ENCODE peak calls at places on chromosomes 6 and 20, in four cellular contexts. A is mucosa of descending colon, I is H1, D is left ventricle myocardium inferior. O is an unnamed sample.

GRCh38 chr6:45423111-45423900 is 45.6 kb upstream of the SUPT3H start:
- DNase-seq in I (no peak), A (peak), D (peak), O (no peak)

GRCh38 chr6:108945686-108946158 is 97.5 kb downstream of the ARMC2 start:
- DNase-seq in A (peak), I (no peak), D (peak), O (no peak)

GRCh38 chr20:20849126-20849525 is 136.7 kb upstream of the RALGAPA2 start:
- DNase-seq in D (no peak), I (no peak), A (no peak), O (no peak)

GRCh38 chr20:641516-641913 is 11.5 kb downstream of the SRXN1 start:
- DNase-seq in I (no peak), D (no peak), A (no peak), O (no peak)

GRCh38 chr6:2450546-2450945 is 205.1 kb upstream of the GMDS start:
- DNase-seq in D (peak), I (no peak), A (peak), O (no peak)

GRCh38 chr20:396619-397431 is 11.3 kb upstream of the RBCK1 start:
- DNase-seq in I (no peak), A (peak), D (no peak), O (no peak)

GRCh38 chr20:41249781-41250281 is 67.7 kb downstream of the ZHX3 start:
- DNase-seq in D (no peak), I (peak), A (no peak), O (no peak)

GRCh38 chr20:25024171-25024570 is 31.6 kb upstream of the APMAP start:
- DNase-seq in A (peak), D (no peak), I (no peak), O (no peak)

GRCh38 chr6:14924126-14925024 is 321.5 kb upstream of the JARID2 start:
- DNase-seq in D (no peak), I (no peak), A (no peak), O (no peak)

GRCh38 chr6:35191899-35192298 is 21.9 kb upstream of the SCUBE3 start:
- DNase-seq in I (no peak), D (no peak), A (no peak), O (no peak)

GRCh38 chr20:53768329-53768728 is 174.7 kb upstream of the ZNF217 start:
- DNase-seq in A (no peak), D (no peak), I (peak), O (no peak)

GRCh38 chr6:21612067-21612745 is 18.7 kb downstream of the SOX4 start:
- DNase-seq in A (no peak), D (no peak), I (no peak), O (no peak)

GRCh38 chr20:41213150-41213820 is 75.9 kb downstream of the PLCG1 start:
- DNase-seq in A (no peak), I (no peak), D (peak), O (no peak)

GRCh38 chr6:48825501-48826317 is 637.3 kb downstream of the MMUT start:
- DNase-seq in D (no peak), A (no peak), I (no peak), O (no peak)

GRCh38 chr6:47278545-47278944 is 31.2 kb downstream of the TNFRSF21 start:
- DNase-seq in A (no peak), I (no peak), D (no peak), O (peak)

GRCh38 chr20:64232794-64233193 is 22.8 kb upstream of the PCMTD2 start:
- DNase-seq in D (peak), A (peak), I (no peak), O (no peak)

GRCh38 chr6:145561095-145561820 is 174.1 kb downstream of the EPM2A start:
- DNase-seq in A (no peak), D (no peak), I (no peak), O (no peak)

GRCh38 chr6:73455865-73456629 is 4.0 kb upstream of the CGAS start:
- DNase-seq in D (no peak), A (no peak), I (no peak), O (no peak)

GRCh38 chr6:124996411-124996810 is 34.2 kb downstream of the RNF217 start:
- DNase-seq in D (no peak), A (no peak), I (no peak), O (no peak)

GRCh38 chr6:163955131-163955530 is 540.6 kb downstream of the QKI start:
- DNase-seq in A (no peak), I (no peak), D (no peak), O (no peak)

GRCh38 chr6:121504227-121504626 is 68.8 kb downstream of the GJA1 start:
- DNase-seq in A (no peak), D (no peak), I (no peak), O (peak)

GRCh38 chr6:21109421-21110178 is 484.0 kb upstream of the SOX4 start:
- DNase-seq in I (no peak), D (no peak), A (no peak), O (peak)

GRCh38 chr6:18405477-18406293 is 18.5 kb downstream of the RNF144B start:
- DNase-seq in I (no peak), A (no peak), D (no peak), O (peak)

DNA sequence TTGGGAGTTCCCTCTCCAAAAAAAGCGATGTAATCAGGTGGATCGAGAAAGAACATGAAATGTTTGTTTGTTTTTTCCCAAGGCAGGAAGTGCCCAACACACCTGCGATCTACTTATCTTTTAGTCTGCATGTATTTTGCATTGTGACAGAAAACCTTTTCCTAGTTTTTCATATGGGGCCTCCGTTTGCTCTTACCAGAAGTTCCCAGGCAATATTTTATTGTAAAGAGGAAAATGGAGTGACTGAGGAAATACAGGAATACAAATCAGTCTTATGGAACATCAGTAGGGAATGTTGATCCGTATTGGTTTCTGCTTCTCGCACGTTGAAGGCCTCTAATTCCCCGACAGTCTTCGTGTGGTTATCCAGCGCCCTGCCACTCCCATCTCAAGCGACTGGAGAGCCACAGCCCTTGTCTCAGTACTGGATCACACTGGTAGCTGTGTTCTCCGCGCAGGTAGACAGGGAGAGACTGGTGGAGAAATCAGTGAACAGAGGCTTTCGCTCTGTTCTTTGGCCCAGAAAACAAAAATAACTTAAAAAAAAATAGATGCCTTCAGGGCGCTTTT is 107.4 kb downstream of the TRIM27 start:
- DNase-seq in A (no peak), I (no peak), D (no peak), O (no peak)
- H3K4me3 ChIP-seq in A (no peak), I (peak), D (no peak), O (peak)

GRCh38 chr6:131063764-131064272 is 773 bp upstream of the EPB41L2 start:
- DNase-seq in D (no peak), A (no peak), I (no peak), O (no peak)

GRCh38 chr6:131061771-131062160 is 1.3 kb downstream of the EPB41L2 start:
- DNase-seq in D (no peak), I (no peak), A (no peak), O (no peak)

GRCh38 chr6:131061041-131061770 is 1.8 kb downstream of the EPB41L2 start:
- DNase-seq in D (no peak), I (no peak), A (no peak), O (peak)

GRCh38 chr6:131062245-131063027 is 609 bp downstream of the EPB41L2 start:
- DNase-seq in I (no peak), D (no peak), A (no peak), O (no peak)

DNA sequence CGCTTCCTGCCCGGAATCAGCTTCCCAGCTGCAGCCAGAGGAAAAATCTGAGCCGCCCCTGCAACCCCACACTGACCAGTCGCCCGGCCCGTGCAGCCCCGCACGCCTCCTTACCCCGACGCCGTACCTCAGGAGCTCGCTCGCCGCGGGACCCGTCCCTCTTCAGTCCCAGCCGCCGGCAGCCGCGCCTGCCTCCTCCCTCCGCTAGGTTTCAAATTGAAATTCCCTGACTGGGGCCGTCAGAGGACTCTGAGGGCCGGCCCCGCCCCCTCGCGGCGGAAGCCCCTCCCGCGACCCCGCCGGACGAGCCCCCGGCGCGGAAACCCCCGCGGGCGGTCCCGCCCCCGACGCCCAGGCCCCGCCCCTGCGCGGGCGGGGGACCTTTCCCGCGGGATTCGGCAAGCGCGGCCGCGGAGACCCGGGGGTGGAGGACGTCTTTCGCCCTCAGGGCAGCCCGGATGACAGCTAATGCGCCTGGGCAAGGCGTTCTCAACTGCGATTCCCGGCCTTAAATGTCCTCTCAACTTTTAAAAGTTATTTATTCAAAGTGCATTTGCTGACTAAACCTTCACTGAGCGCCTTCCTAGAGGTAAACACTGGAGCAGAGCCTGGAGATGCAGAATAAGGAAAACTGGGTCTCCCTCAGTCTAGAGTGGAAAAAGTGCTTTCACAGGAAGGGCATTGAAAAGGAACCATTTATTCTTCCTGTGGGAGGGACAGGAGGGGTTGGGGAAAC is at the start of gene EPB41L2:
- DNase-seq in I (peak), A (peak), D (peak), O (peak)
- TF ChIP-seq CTCF in I (peak), A (peak), D (peak), O (no peak)

GRCh38 chr20:35433337-35433736 is 4.7 kb downstream of the GDF5 start:
- DNase-seq in A (no peak), D (no peak), I (no peak), O (no peak)

GRCh38 chr20:35434085-35435005 is 3.7 kb downstream of the GDF5 start:
- DNase-seq in D (peak), A (peak), I (no peak), O (no peak)

GRCh38 chr20:35432430-35432735 is 5.6 kb downstream of the GDF5 start:
- DNase-seq in I (no peak), D (no peak), A (no peak), O (no peak)

GRCh38 chr20:35436175-35436568 is 1.9 kb downstream of the GDF5 start:
- DNase-seq in D (no peak), A (no peak), I (no peak), O (no peak)

DNA sequence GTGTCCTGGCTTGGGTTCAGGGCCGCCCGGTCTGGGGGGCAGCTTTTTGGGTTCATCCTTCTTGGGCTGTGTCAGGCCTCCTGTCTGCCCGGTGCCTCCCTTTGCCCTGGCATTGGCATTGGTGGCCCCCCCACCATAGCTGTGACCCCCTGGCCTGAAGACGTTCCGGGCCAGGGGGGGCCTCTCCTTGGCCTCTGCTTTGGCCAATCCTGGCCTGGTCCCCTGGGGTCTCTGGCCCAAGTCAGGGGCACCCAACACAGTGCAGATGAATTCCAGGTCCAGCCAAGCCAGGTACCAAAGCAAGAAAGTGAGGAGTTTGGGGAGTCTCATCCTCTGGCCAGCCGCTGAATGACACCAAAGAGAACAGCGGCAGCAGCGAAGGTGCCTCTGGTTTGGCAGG is 429 bp downstream of the GDF5 start:
- DNase-seq in D (no peak), A (no peak), I (no peak), O (no peak)
- H3K4me3 ChIP-seq in D (peak), A (no peak), I (no peak), O (peak)

GRCh38 chr6:57261896-57262295 is 39.8 kb upstream of the RAB23 start:
- DNase-seq in I (no peak), D (no peak), A (no peak), O (no peak)
- TF ChIP-seq CTCF in I (no peak), D (no peak), A (no peak), O (no peak)

GRCh38 chr20:5595744-5596143 is 154.5 kb upstream of the SHLD1 start:
- DNase-seq in I (no peak), D (no peak), A (no peak), O (no peak)

GRCh38 chr20:5592823-5593761 is 157.1 kb upstream of the SHLD1 start:
- DNase-seq in D (no peak), I (no peak), A (no peak), O (no peak)

GRCh38 chr20:5590899-5591298 is 159.3 kb upstream of the SHLD1 start:
- DNase-seq in A (no peak), I (no peak), D (no peak), O (no peak)

GRCh38 chr20:5596401-5597193 is 153.6 kb upstream of the SHLD1 start:
- DNase-seq in A (no peak), D (no peak), I (no peak), O (no peak)

DNA sequence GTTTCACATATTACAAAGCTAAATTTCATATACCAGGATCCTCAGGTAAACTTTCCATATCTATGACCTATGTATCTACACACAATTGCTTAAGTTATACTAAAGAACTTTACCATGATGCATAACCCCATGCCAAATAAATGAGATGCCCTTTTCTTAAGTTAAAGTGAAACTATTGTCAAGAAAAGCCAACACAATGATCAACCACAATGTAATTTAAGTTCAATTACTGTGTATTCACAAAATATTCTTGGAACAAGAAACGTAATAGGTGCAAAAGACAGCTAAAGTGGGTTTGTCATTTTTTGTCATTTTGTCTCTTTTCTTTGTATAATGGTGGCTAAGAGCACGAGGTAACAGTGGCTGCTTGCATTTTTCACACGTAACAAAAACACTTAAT is 158.0 kb upstream of the SHLD1 start:
- DNase-seq in I (no peak), D (no peak), A (no peak), O (no peak)
- H3K4me3 ChIP-seq in I (no peak), D (no peak), A (no peak), O (no peak)

GRCh38 chr6:89792881-89793280 is 26.7 kb downstream of the MDN1 start:
- DNase-seq in I (no peak), D (no peak), A (no peak), O (no peak)
- TF ChIP-seq CTCF in I (no peak), D (peak), A (no peak), O (peak)